ENCODE peak calls at places on chromosomes 1 and 21, in four cellular contexts. One of them, this sample, is unnamed.

GRCh38 chr1:109617291-109617801 is 2.1 kb downstream of the GNAT2 start:
- DNase-seq in fibroblast of mammary gland: peak; percentile 97
- DNase-seq in NAMALWA: no peak
- DNase-seq in HCEC 1CT: peak; percentile 87
- DNase-seq in this sample: peak; percentile 94

GRCh38 chr1:81165963-81166362 is 634.8 kb upstream of the ADGRL2 start:
- DNase-seq in fibroblast of mammary gland: peak; percentile 13
- DNase-seq in NAMALWA: no peak
- DNase-seq in HCEC 1CT: no peak
- DNase-seq in this sample: no peak

GRCh38 chr1:206706298-206706791 is 21.6 kb downstream of the MAPKAPK2 start:
- DNase-seq in fibroblast of mammary gland: peak; percentile 99
- DNase-seq in NAMALWA: no peak
- DNase-seq in HCEC 1CT: peak; percentile 47
- DNase-seq in this sample: peak; percentile 93

GRCh38 chr1:245365071-245365470 is 210.3 kb downstream of the KIF26B start:
- DNase-seq in fibroblast of mammary gland: no peak
- DNase-seq in NAMALWA: no peak
- DNase-seq in HCEC 1CT: no peak
- DNase-seq in this sample: no peak

GRCh38 chr1:32349211-32349708 is 13.0 kb downstream of the FAM229A start:
- DNase-seq in fibroblast of mammary gland: peak; percentile 66
- DNase-seq in NAMALWA: no peak
- DNase-seq in HCEC 1CT: peak; percentile 84
- DNase-seq in this sample: peak; percentile 84

GRCh38 chr21:37565530-37566223 is 199.1 kb downstream of the DYRK1A start:
- DNase-seq in fibroblast of mammary gland: peak; percentile 47
- DNase-seq in NAMALWA: no peak
- DNase-seq in HCEC 1CT: peak; percentile 72
- DNase-seq in this sample: peak; percentile 21

GRCh38 chr1:94658221-94658620 is 116.7 kb upstream of the F3 start:
- DNase-seq in fibroblast of mammary gland: peak; percentile 86
- DNase-seq in NAMALWA: no peak
- DNase-seq in HCEC 1CT: peak; percentile 83
- DNase-seq in this sample: peak; percentile 77

GRCh38 chr1:75785320-75785963 is 614 bp upstream of the RABGGTB start:
- DNase-seq in fibroblast of mammary gland: no peak
- DNase-seq in NAMALWA: peak; percentile 39
- DNase-seq in HCEC 1CT: no peak
- DNase-seq in this sample: no peak

GRCh38 chr1:231160851-231161710 is 777 bp upstream of the TRIM67 start:
- DNase-seq in fibroblast of mammary gland: no peak
- DNase-seq in NAMALWA: no peak
- DNase-seq in HCEC 1CT: no peak
- DNase-seq in this sample: no peak

GRCh38 chr1:91700771-91701493 is 185.0 kb downstream of the TGFBR3 start:
- DNase-seq in fibroblast of mammary gland: peak; percentile 90
- DNase-seq in NAMALWA: no peak
- DNase-seq in HCEC 1CT: peak; percentile 50
- DNase-seq in this sample: peak; percentile 38

GRCh38 chr1:193275773-193276172 is 89.4 kb upstream of the B3GALT2 start:
- DNase-seq in fibroblast of mammary gland: no peak
- DNase-seq in NAMALWA: peak; percentile 22
- DNase-seq in HCEC 1CT: no peak
- DNase-seq in this sample: no peak

GRCh38 chr1:158286487-158286886 is 3.2 kb upstream of the CD1C start:
- DNase-seq in fibroblast of mammary gland: no peak
- DNase-seq in NAMALWA: no peak
- DNase-seq in HCEC 1CT: no peak
- DNase-seq in this sample: no peak

GRCh38 chr1:236982380-236982779 is 21.9 kb downstream of the MT1HL1 start:
- DNase-seq in fibroblast of mammary gland: no peak
- DNase-seq in NAMALWA: no peak
- DNase-seq in HCEC 1CT: no peak
- DNase-seq in this sample: no peak

GRCh38 chr1:152251391-152251790 is 27.4 kb upstream of the HRNR start:
- DNase-seq in fibroblast of mammary gland: peak; percentile 41
- DNase-seq in NAMALWA: no peak
- DNase-seq in HCEC 1CT: no peak
- DNase-seq in this sample: peak; percentile 22

GRCh38 chr1:37734629-37735591 is 30.0 kb downstream of the EPHA10 start:
- DNase-seq in fibroblast of mammary gland: no peak
- DNase-seq in NAMALWA: no peak
- DNase-seq in HCEC 1CT: no peak
- DNase-seq in this sample: no peak

GRCh38 chr1:69737527-69738176 is 169.9 kb downstream of the LRRC7 start:
- DNase-seq in fibroblast of mammary gland: peak; percentile 81
- DNase-seq in NAMALWA: peak; percentile 77
- DNase-seq in HCEC 1CT: peak; percentile 52
- DNase-seq in this sample: peak; percentile 86

GRCh38 chr1:18410407-18410806 is 70.3 kb upstream of the KLHDC7A start:
- DNase-seq in fibroblast of mammary gland: no peak
- DNase-seq in NAMALWA: no peak
- DNase-seq in HCEC 1CT: no peak
- DNase-seq in this sample: no peak

GRCh38 chr1:231162970-231163830 is 1.3 kb downstream of the TRIM67 start:
- DNase-seq in fibroblast of mammary gland: no peak
- DNase-seq in NAMALWA: no peak
- DNase-seq in HCEC 1CT: no peak
- DNase-seq in this sample: no peak

GRCh38 chr1:182102042-182102416 is 40.5 kb upstream of the ZNF648 start:
- DNase-seq in fibroblast of mammary gland: no peak
- DNase-seq in NAMALWA: no peak
- DNase-seq in HCEC 1CT: no peak
- DNase-seq in this sample: no peak

GRCh38 chr1:7322283-7322785 is 448.8 kb upstream of the VAMP3 start:
- DNase-seq in fibroblast of mammary gland: no peak
- DNase-seq in NAMALWA: peak; percentile 10
- DNase-seq in HCEC 1CT: no peak
- DNase-seq in this sample: no peak

GRCh38 chr21:31543191-31543590 is 116.3 kb upstream of the SOD1 start:
- DNase-seq in fibroblast of mammary gland: peak; percentile 19
- DNase-seq in NAMALWA: no peak
- DNase-seq in HCEC 1CT: no peak
- DNase-seq in this sample: peak; percentile 38

GRCh38 chr1:55049271-55049913 is 10.0 kb downstream of the PCSK9 start:
- DNase-seq in fibroblast of mammary gland: no peak
- DNase-seq in NAMALWA: no peak
- DNase-seq in HCEC 1CT: no peak
- DNase-seq in this sample: no peak

GRCh38 chr1:72037745-72038343 is 244.5 kb downstream of the NEGR1 start:
- DNase-seq in fibroblast of mammary gland: peak; percentile 56
- DNase-seq in NAMALWA: peak; percentile 66
- DNase-seq in HCEC 1CT: peak; percentile 43
- DNase-seq in this sample: peak; percentile 59

GRCh38 chr21:42234464-42235241 is 15.7 kb downstream of the ABCG1 start:
- DNase-seq in fibroblast of mammary gland: no peak
- DNase-seq in NAMALWA: peak; percentile 95
- DNase-seq in HCEC 1CT: no peak
- DNase-seq in this sample: peak; percentile 36